ENCODE peak calls at places on chromosomes 11 and 22, in eight cellular contexts. K is MCF 10A; M is CD4-positive, alpha-beta memory T cell; I is GM10248; S is GM13976; J is A549; N is nephron progenitor cell; O is psoas muscle. C is an unnamed sample.

GRCh38 chr11:111586305-111586915 is 15.8 kb upstream of the SIK2 start:
- DNase-seq in M (peak; percentile 59), S (peak; percentile 47), N (no peak), J (no peak), O (no peak), K (peak; percentile 55), I (peak; percentile 43), C (peak; percentile 46)

GRCh38 chr22:42950281-42950680 is 64.7 kb downstream of the PACSIN2 start:
- DNase-seq in O (no peak), I (no peak), J (no peak), K (no peak), M (no peak), N (no peak), S (no peak), C (no peak)

GRCh38 chr22:43002198-43002577 is 12.8 kb downstream of the PACSIN2 start:
- DNase-seq in I (no peak), M (no peak), K (peak; percentile 51), N (no peak), S (no peak), J (no peak), O (no peak), C (no peak)

GRCh38 chr11:65854871-65855837 is 2.8 kb downstream of the CFL1 start:
- DNase-seq in J (no peak), K (no peak), I (no peak), M (no peak), N (no peak), S (no peak), O (no peak), C (no peak)

GRCh38 chr11:124917115-124917637 is 1.9 kb upstream of the HEPN1 start:
- DNase-seq in N (no peak), M (no peak), S (no peak), K (peak; percentile 11), O (no peak), J (no peak), I (no peak), C (no peak)

GRCh38 chr11:123103326-123103980 is 41.5 kb upstream of the HSPA8 start:
- DNase-seq in N (no peak), O (no peak), I (no peak), K (peak; percentile 69), M (peak; percentile 50), J (peak; percentile 26), S (peak; percentile 39), C (peak; percentile 67)

GRCh38 chr22:17243524-17243923 is 24.3 kb upstream of the ADA2 start:
- DNase-seq in S (peak; percentile 83), I (peak; percentile 84), M (no peak), O (no peak), N (no peak), K (no peak), J (no peak), C (no peak)

GRCh38 chr11:68002575-68002942 is 1.3 kb downstream of the UNC93B1 start:
- DNase-seq in M (no peak), I (peak; percentile 58), S (peak; percentile 63), J (no peak), N (no peak), O (peak; percentile 55), K (no peak), C (no peak)

GRCh38 chr11:77056814-77057402 is 9.9 kb upstream of the CAPN5 start:
- DNase-seq in J (no peak), N (no peak), I (no peak), S (no peak), K (no peak), M (no peak), O (no peak), C (no peak)

GRCh38 chr11:128713595-128713994 is 19.7 kb downstream of the FLI1 start:
- DNase-seq in J (no peak), S (no peak), M (no peak), I (no peak), K (peak; percentile 63), O (no peak), N (no peak), C (no peak)